ENCODE peak calls at places on chromosome 15, in five cellular contexts. One of them, this sample, is unnamed.

GRCh38 chr15:68484696-68485400 is 52.9 kb upstream of the ITGA11 start:
- DNase-seq in foreskin fibroblast: peak; percentile 33
- DNase-seq in MM.1S: no peak
- DNase-seq in mesothelial cell of epicardium: no peak
- DNase-seq in WTC11: no peak
- DNase-seq in this sample: peak; percentile 22

GRCh38 chr15:80494311-80494710 is 90.1 kb downstream of the ARNT2 start:
- DNase-seq in MM.1S: no peak
- DNase-seq in WTC11: no peak
- DNase-seq in foreskin fibroblast: peak; percentile 89
- DNase-seq in mesothelial cell of epicardium: no peak
- DNase-seq in this sample: no peak

GRCh38 chr15:38895326-38896282 is 331.0 kb upstream of the RASGRP1 start:
- DNase-seq in foreskin fibroblast: peak; percentile 88
- DNase-seq in MM.1S: no peak
- DNase-seq in WTC11: no peak
- DNase-seq in mesothelial cell of epicardium: no peak
- DNase-seq in this sample: no peak

GRCh38 chr15:58431221-58432149 is at the start of gene LIPC:
- DNase-seq in foreskin fibroblast: no peak
- DNase-seq in WTC11: no peak
- DNase-seq in mesothelial cell of epicardium: no peak
- DNase-seq in MM.1S: no peak
- DNase-seq in this sample: no peak

GRCh38 chr15:101097111-101097510 is 154.7 kb downstream of the CHSY1 start:
- DNase-seq in mesothelial cell of epicardium: no peak
- DNase-seq in WTC11: no peak
- DNase-seq in foreskin fibroblast: no peak
- DNase-seq in MM.1S: no peak
- DNase-seq in this sample: no peak

GRCh38 chr15:56821721-56822425 is 88.6 kb upstream of the ZNF280D start:
- DNase-seq in MM.1S: peak; percentile 69
- DNase-seq in mesothelial cell of epicardium: peak; percentile 25
- DNase-seq in foreskin fibroblast: peak; percentile 80
- DNase-seq in WTC11: peak; percentile 64
- DNase-seq in this sample: peak; percentile 49

GRCh38 chr15:59105839-59106238 is 893 bp downstream of the CCNB2 start:
- DNase-seq in foreskin fibroblast: no peak
- DNase-seq in WTC11: no peak
- DNase-seq in mesothelial cell of epicardium: no peak
- DNase-seq in MM.1S: peak; percentile 11
- DNase-seq in this sample: no peak

GRCh38 chr15:67115567-67115966 is 50.2 kb downstream of the SMAD3 start:
- DNase-seq in MM.1S: no peak
- DNase-seq in WTC11: no peak
- DNase-seq in mesothelial cell of epicardium: no peak
- DNase-seq in foreskin fibroblast: no peak
- DNase-seq in this sample: no peak

GRCh38 chr15:62846805-62847481 is 195.6 kb upstream of the TPM1 start:
- DNase-seq in mesothelial cell of epicardium: no peak
- DNase-seq in foreskin fibroblast: no peak
- DNase-seq in MM.1S: no peak
- DNase-seq in WTC11: no peak
- DNase-seq in this sample: no peak

GRCh38 chr15:83299462-83299861 is 15.0 kb upstream of the BNC1 start:
- DNase-seq in mesothelial cell of epicardium: no peak
- DNase-seq in foreskin fibroblast: no peak
- DNase-seq in MM.1S: no peak
- DNase-seq in WTC11: no peak
- DNase-seq in this sample: no peak

GRCh38 chr15:42456539-42456938 is 34.4 kb downstream of the ZNF106 start:
- DNase-seq in mesothelial cell of epicardium: no peak
- DNase-seq in MM.1S: no peak
- DNase-seq in foreskin fibroblast: no peak
- DNase-seq in WTC11: no peak
- DNase-seq in this sample: no peak

GRCh38 chr15:63287109-63287508 is 9.7 kb downstream of the APH1B start:
- DNase-seq in WTC11: no peak
- DNase-seq in foreskin fibroblast: peak; percentile 57
- DNase-seq in mesothelial cell of epicardium: no peak
- DNase-seq in MM.1S: no peak
- DNase-seq in this sample: no peak

GRCh38 chr15:46450112-46450809 is 815.4 kb downstream of the SQOR start:
- DNase-seq in mesothelial cell of epicardium: no peak
- DNase-seq in WTC11: no peak
- DNase-seq in MM.1S: no peak
- DNase-seq in foreskin fibroblast: no peak
- DNase-seq in this sample: no peak

GRCh38 chr15:71121442-71121841 is 6.2 kb downstream of the THSD4 start:
- DNase-seq in WTC11: no peak
- DNase-seq in mesothelial cell of epicardium: no peak
- DNase-seq in MM.1S: no peak
- DNase-seq in foreskin fibroblast: no peak
- DNase-seq in this sample: no peak

GRCh38 chr15:38189651-38190280 is 62.9 kb upstream of the SPRED1 start:
- DNase-seq in MM.1S: no peak
- DNase-seq in mesothelial cell of epicardium: no peak
- DNase-seq in WTC11: no peak
- DNase-seq in foreskin fibroblast: no peak
- DNase-seq in this sample: no peak

GRCh38 chr15:100897873-100898490 is 18.4 kb downstream of the ALDH1A3 start:
- DNase-seq in mesothelial cell of epicardium: no peak
- DNase-seq in WTC11: no peak
- DNase-seq in MM.1S: no peak
- DNase-seq in foreskin fibroblast: no peak
- DNase-seq in this sample: no peak

GRCh38 chr15:35437157-35437556 is 108.8 kb downstream of the DPH6 start:
- DNase-seq in foreskin fibroblast: peak; percentile 36
- DNase-seq in MM.1S: no peak
- DNase-seq in WTC11: no peak
- DNase-seq in mesothelial cell of epicardium: no peak
- DNase-seq in this sample: no peak

GRCh38 chr15:64854041-64854440 is 12.3 kb downstream of the PLEKHO2 start:
- DNase-seq in MM.1S: no peak
- DNase-seq in mesothelial cell of epicardium: no peak
- DNase-seq in WTC11: no peak
- DNase-seq in foreskin fibroblast: peak; percentile 39
- DNase-seq in this sample: no peak

GRCh38 chr15:65829150-65829764 is 37.2 kb upstream of the DENND4A start:
- DNase-seq in foreskin fibroblast: peak; percentile 46
- DNase-seq in mesothelial cell of epicardium: no peak
- DNase-seq in MM.1S: peak; percentile 50
- DNase-seq in WTC11: no peak
- DNase-seq in this sample: no peak

GRCh38 chr15:68385671-68386586 is 46.0 kb downstream of the ITGA11 start:
- DNase-seq in MM.1S: no peak
- DNase-seq in foreskin fibroblast: no peak
- DNase-seq in mesothelial cell of epicardium: no peak
- DNase-seq in WTC11: peak; percentile 3
- DNase-seq in this sample: no peak

GRCh38 chr15:69146724-69147435 is 13.6 kb upstream of the GLCE start:
- DNase-seq in foreskin fibroblast: no peak
- DNase-seq in mesothelial cell of epicardium: no peak
- DNase-seq in WTC11: no peak
- DNase-seq in MM.1S: no peak
- DNase-seq in this sample: no peak

GRCh38 chr15:54941417-54941816 is 255.3 kb downstream of the RSL24D1 start:
- DNase-seq in WTC11: no peak
- DNase-seq in foreskin fibroblast: no peak
- DNase-seq in MM.1S: no peak
- DNase-seq in mesothelial cell of epicardium: no peak
- DNase-seq in this sample: no peak

GRCh38 chr15:48331796-48332641 is 790 bp downstream of the DUT start:
- DNase-seq in mesothelial cell of epicardium: peak; percentile 45
- DNase-seq in foreskin fibroblast: peak; percentile 76
- DNase-seq in MM.1S: peak; percentile 71
- DNase-seq in WTC11: peak; percentile 70
- DNase-seq in this sample: peak; percentile 52

GRCh38 chr15:38555686-38556334 is 8.8 kb downstream of the RASGRP1 start:
- DNase-seq in MM.1S: no peak
- DNase-seq in mesothelial cell of epicardium: no peak
- DNase-seq in foreskin fibroblast: peak; percentile 27
- DNase-seq in WTC11: no peak
- DNase-seq in this sample: no peak

GRCh38 chr15:98057453-98057852 is 97.0 kb downstream of the ARRDC4 start:
- DNase-seq in foreskin fibroblast: no peak
- DNase-seq in WTC11: no peak
- DNase-seq in MM.1S: no peak
- DNase-seq in mesothelial cell of epicardium: no peak
- DNase-seq in this sample: no peak

DNA sequence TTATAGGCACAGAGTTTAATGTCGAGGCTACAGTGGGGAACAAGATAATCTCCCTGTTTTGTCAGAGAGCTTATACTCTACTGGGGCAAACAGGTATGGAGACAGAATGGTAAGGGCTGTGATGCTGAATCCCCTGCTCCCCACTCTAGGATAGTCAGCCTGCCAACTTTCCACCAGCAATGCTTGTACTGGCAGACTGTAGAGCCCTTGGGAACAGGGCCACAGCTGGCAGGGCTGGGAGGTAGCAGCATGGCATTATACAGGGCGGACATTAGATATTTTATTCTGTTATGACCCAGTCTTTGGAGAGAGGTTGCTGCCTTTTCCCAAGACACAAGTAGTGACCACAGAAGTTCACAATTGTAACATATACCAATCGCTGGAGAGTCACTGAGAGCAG is 91.2 kb downstream of the ARRDC4 start:
- DNase-seq in WTC11: no peak
- DNase-seq in mesothelial cell of epicardium: no peak
- DNase-seq in foreskin fibroblast: no peak
- DNase-seq in MM.1S: no peak
- DNase-seq in this sample: no peak
- TF ChIP-seq CTCF in WTC11: no peak
- TF ChIP-seq CTCF in mesothelial cell of epicardium: no peak
- TF ChIP-seq CTCF in foreskin fibroblast: no peak
- TF ChIP-seq CTCF in MM.1S: no peak
- TF ChIP-seq CTCF in this sample: no peak

DNA sequence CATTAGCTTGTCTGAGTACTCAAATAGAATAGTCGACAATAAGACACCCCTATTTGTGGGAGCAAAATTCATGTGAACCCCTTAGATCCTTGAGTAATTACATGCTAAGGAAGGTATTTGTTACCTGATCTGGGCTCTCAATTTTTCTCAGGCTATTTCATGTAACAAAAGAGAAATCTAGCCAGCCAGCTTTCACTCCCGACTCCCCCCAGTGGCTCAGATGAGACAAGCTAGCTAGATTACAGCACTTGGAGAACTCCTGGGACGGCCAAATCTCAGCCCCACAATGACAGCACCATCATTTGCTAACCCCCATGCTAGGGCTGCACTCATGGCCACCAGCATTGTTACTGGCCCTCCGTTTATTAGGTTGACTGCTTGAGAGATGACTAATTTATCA is 41.3 kb downstream of the GLDN start:
- DNase-seq in MM.1S: peak; percentile 49
- DNase-seq in mesothelial cell of epicardium: no peak
- DNase-seq in WTC11: peak; percentile 59
- DNase-seq in foreskin fibroblast: peak; percentile 77
- DNase-seq in this sample: no peak
- TF ChIP-seq CTCF in MM.1S: peak; percentile 60
- TF ChIP-seq CTCF in mesothelial cell of epicardium: peak; percentile 35
- TF ChIP-seq CTCF in WTC11: no peak
- TF ChIP-seq CTCF in foreskin fibroblast: peak; percentile 78
- TF ChIP-seq CTCF in this sample: peak; percentile 38

GRCh38 chr15:30044377-30044776 is 38.4 kb upstream of the GOLGA8J start:
- DNase-seq in WTC11: no peak
- DNase-seq in MM.1S: no peak
- DNase-seq in foreskin fibroblast: no peak
- DNase-seq in mesothelial cell of epicardium: no peak
- DNase-seq in this sample: no peak

GRCh38 chr15:30042556-30042955 is 40.2 kb upstream of the GOLGA8J start:
- DNase-seq in WTC11: no peak
- DNase-seq in mesothelial cell of epicardium: no peak
- DNase-seq in foreskin fibroblast: no peak
- DNase-seq in MM.1S: no peak
- DNase-seq in this sample: no peak

GRCh38 chr15:30046414-30046813 is 36.3 kb upstream of the GOLGA8J start:
- DNase-seq in WTC11: no peak
- DNase-seq in MM.1S: no peak
- DNase-seq in mesothelial cell of epicardium: no peak
- DNase-seq in foreskin fibroblast: no peak
- DNase-seq in this sample: no peak

GRCh38 chr15:30041868-30042267 is 40.9 kb upstream of the GOLGA8J start:
- DNase-seq in WTC11: no peak
- DNase-seq in mesothelial cell of epicardium: no peak
- DNase-seq in MM.1S: no peak
- DNase-seq in foreskin fibroblast: no peak
- DNase-seq in this sample: no peak

DNA sequence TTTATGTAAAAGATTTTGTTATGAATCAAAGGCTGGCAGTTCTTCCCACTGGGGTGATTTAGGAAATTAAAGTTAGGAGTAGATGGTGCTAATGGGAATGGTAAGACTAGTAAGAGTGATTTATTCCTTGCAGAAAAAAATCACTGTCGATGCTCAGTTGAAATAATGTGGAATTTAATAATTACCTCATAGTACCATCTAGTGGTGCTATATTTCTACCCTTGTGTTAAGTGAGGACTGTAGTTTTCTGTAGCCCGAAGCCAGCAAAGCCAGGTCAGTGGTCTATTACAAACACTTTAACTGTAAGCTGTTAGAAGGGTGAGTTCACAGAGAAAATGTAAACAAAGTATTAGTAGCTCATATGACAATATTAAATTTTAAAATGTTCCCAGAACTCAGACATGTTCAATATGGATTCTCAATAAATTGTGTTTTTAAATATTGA is 39.5 kb upstream of the GOLGA8J start:
- DNase-seq in MM.1S: peak; percentile 12
- DNase-seq in WTC11: no peak
- DNase-seq in mesothelial cell of epicardium: no peak
- DNase-seq in foreskin fibroblast: peak; percentile 41
- DNase-seq in this sample: no peak
- TF ChIP-seq CTCF in MM.1S: peak; percentile 18
- TF ChIP-seq CTCF in WTC11: no peak
- TF ChIP-seq CTCF in mesothelial cell of epicardium: no peak
- TF ChIP-seq CTCF in foreskin fibroblast: no peak
- TF ChIP-seq CTCF in this sample: no peak

DNA sequence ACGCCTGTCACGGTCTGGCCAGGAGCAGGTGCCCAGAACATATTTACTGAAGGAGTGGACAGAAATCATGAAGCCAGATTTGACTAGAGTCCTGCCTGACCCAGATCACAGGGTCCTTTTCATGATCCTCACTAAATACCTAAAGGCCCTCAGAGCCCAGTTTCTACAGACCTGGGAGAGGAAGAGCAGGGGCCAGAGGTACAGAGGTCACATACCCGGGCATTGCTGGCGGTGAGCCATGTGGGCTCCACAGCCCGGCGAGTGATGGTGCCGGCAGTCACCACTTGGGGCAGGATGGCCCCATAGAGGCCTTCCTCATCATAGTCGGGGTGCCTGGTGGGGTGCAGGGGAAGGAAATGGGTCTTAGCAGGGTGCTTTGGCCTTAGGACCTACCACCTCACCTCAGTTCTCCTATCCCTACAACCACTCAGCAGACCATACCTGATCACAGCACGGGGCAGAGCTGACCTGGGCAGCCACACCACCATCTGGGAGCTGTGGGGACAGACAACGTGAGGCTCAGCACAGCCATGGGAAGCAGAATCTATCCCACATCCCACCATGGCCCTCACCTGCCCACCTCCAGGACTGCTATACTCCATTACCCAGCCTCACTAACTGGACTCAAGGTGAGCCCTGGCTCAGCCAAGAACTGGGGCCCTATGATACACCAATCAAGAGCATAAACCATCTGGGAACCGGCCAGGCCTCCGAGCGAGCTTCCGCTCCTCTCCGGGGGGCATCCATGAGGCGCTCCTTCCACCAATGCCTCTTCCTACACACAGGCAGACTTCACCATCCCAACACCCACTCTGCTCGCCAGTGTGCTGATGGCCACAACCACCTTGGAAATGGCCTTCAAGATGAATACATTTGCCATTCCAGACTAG is 12.9 kb downstream of the POLG start:
- DNase-seq in foreskin fibroblast: no peak
- DNase-seq in WTC11: no peak
- DNase-seq in MM.1S: no peak
- DNase-seq in mesothelial cell of epicardium: no peak
- DNase-seq in this sample: no peak
- TF ChIP-seq CTCF in foreskin fibroblast: no peak
- TF ChIP-seq CTCF in WTC11: no peak
- TF ChIP-seq CTCF in MM.1S: peak; percentile 10
- TF ChIP-seq CTCF in mesothelial cell of epicardium: no peak
- TF ChIP-seq CTCF in this sample: no peak

This sample was measured in CD14-positive monocyte.